ENCODE peak calls at places on chromosome 20, in four cellular contexts. G is stimulated activated CD4-positive, alpha-beta T cell treated with anti-CD3 and anti-CD28 coated beads, Interleukin-15, amount 100 ng/mL, for 24 hours; D is T-helper 2 cell; P is erythroblast. K is an unnamed sample.

GRCh38 chr20:840858-841567 is 7.5 kb downstream of the FAM110A start:
- DNase-seq in P (no peak), G (peak), D (no peak), K (no peak)

GRCh38 chr20:31711416-31712111 is 11.1 kb downstream of the BCL2L1 start:
- DNase-seq in P (no peak), G (no peak), D (no peak), K (no peak)

GRCh38 chr20:49724637-49725606 is 11.2 kb upstream of the B4GALT5 start:
- DNase-seq in D (no peak), P (no peak), G (peak), K (peak)

GRCh38 chr20:41631826-41632225 is 13.6 kb upstream of the CHD6 start:
- DNase-seq in P (no peak), D (no peak), G (no peak), K (no peak)

GRCh38 chr20:48052492-48052870 is 267.2 kb upstream of the SULF2 start:
- DNase-seq in D (no peak), P (no peak), G (no peak), K (no peak)

GRCh38 chr20:46984391-46984790 is 89.7 kb downstream of the EYA2 start:
- DNase-seq in G (no peak), D (no peak), P (no peak), K (no peak)

GRCh38 chr20:58549681-58550542 is 34.7 kb upstream of the APCDD1L start:
- DNase-seq in G (no peak), P (no peak), D (no peak), K (no peak)

GRCh38 chr20:59783020-59784010 is 150.1 kb downstream of the SYCP2 start:
- DNase-seq in P (peak), G (peak), D (no peak), K (peak)

GRCh38 chr20:44104807-44105517 is 82.0 kb downstream of the JPH2 start:
- DNase-seq in G (no peak), D (no peak), P (no peak), K (no peak)

GRCh38 chr20:53738039-53738944 is 144.7 kb upstream of the ZNF217 start:
- DNase-seq in G (no peak), D (no peak), P (peak), K (peak)

GRCh38 chr20:58137651-58138265 is 90.7 kb downstream of the ANKRD60 start:
- DNase-seq in G (no peak), D (no peak), P (no peak), K (no peak)

GRCh38 chr20:53157443-53158408 is 185.6 kb downstream of the TSHZ2 start:
- DNase-seq in P (peak), G (peak), D (no peak), K (peak)

GRCh38 chr20:1537731-1538058 is 19.8 kb downstream of the SIRPD start:
- DNase-seq in G (no peak), P (no peak), D (no peak), K (no peak)

GRCh38 chr20:25580711-25581110 is 4.6 kb downstream of the NINL start:
- DNase-seq in G (no peak), P (no peak), D (no peak), K (no peak)